ENCODE peak calls at places on chromosomes 11 and 22, in six cellular contexts. H is non-pigmented ciliary epithelial cell; A is stimulated activated CD4-positive, alpha-beta T cell treated with anti-CD3 and anti-CD28 coated beads, Interleukin-1b, Interleukin-23, amount 100 ng/mL, for 1 hour; Z is LoVo; F is ELF-1; M is astrocyte of the hippocampus. L is an unnamed sample.

GRCh38 chr22:30348837-30349236 is 7.9 kb downstream of the SF3A1 start:
- DNase-seq in H (no peak), A (no peak), Z (no peak), F (no peak), M (no peak), L (no peak)

GRCh38 chr11:104946907-104947306 is 21.5 kb downstream of the CASP4 start:
- DNase-seq in H (no peak), A (no peak), Z (peak), F (no peak), M (peak), L (peak)

GRCh38 chr11:14529933-14530332 is 9.7 kb upstream of the PSMA1 start:
- DNase-seq in H (no peak), A (no peak), Z (no peak), F (no peak), M (no peak), L (peak)

GRCh38 chr11:134069996-134070845 is 1.3 kb downstream of the JAM3 start:
- DNase-seq in H (no peak), A (no peak), Z (no peak), F (no peak), M (no peak), L (no peak)

GRCh38 chr11:60783141-60783484 is 2.0 kb upstream of the MS4A10 start:
- DNase-seq in H (no peak), A (no peak), Z (no peak), F (no peak), M (no peak), L (no peak)

GRCh38 chr22:19291218-19291579 is 320 bp downstream of the CLTCL1 start:
- DNase-seq in H (no peak), A (no peak), Z (peak), F (no peak), M (peak), L (no peak)

GRCh38 chr11:64560139-64560771 is 30.8 kb upstream of the SLC22A12 start:
- DNase-seq in H (no peak), A (no peak), Z (no peak), F (peak), M (no peak), L (no peak)

GRCh38 chr11:43508511-43508918 is 149.8 kb downstream of the TTC17 start:
- DNase-seq in H (peak), A (no peak), Z (peak), F (no peak), M (no peak), L (no peak)

GRCh38 chr11:120612363-120613263 is 101.1 kb downstream of the GRIK4 start:
- DNase-seq in H (peak), A (no peak), Z (peak), F (peak), M (no peak), L (peak)

GRCh38 chr11:3037945-3038271 is 19.3 kb downstream of the CARS1 start:
- DNase-seq in H (no peak), A (no peak), Z (no peak), F (no peak), M (no peak), L (no peak)

GRCh38 chr11:27468209-27468608 is 4.4 kb downstream of the LGR4 start:
- DNase-seq in H (no peak), A (no peak), Z (peak), F (no peak), M (peak), L (peak)

GRCh38 chr11:34331329-34331728 is 26.5 kb downstream of the ABTB2 start:
- DNase-seq in H (no peak), A (no peak), Z (peak), F (no peak), M (peak), L (peak)

GRCh38 chr22:21718492-21718891 is 17.1 kb downstream of the YPEL1 start:
- DNase-seq in H (no peak), A (no peak), Z (no peak), F (no peak), M (no peak), L (no peak)

GRCh38 chr22:27218521-27218920 is 561.1 kb downstream of the MIAT start:
- DNase-seq in H (no peak), A (no peak), Z (no peak), F (no peak), M (no peak), L (no peak)

GRCh38 chr11:59204736-59205135 is 8.0 kb downstream of the MPEG1 start:
- DNase-seq in H (no peak), A (no peak), Z (no peak), F (no peak), M (no peak), L (no peak)

GRCh38 chr11:94536386-94536785 is 7.3 kb upstream of the FUT4 start:
- DNase-seq in H (no peak), A (no peak), Z (peak), F (no peak), M (no peak), L (no peak)

GRCh38 chr11:72446929-72447753 is 12.8 kb upstream of the CLPB start:
- DNase-seq in H (no peak), A (no peak), Z (peak), F (no peak), M (peak), L (peak)

GRCh38 chr11:74221816-74222215 is 50.7 kb downstream of the PPME1 start:
- DNase-seq in H (no peak), A (no peak), Z (no peak), F (no peak), M (no peak), L (no peak)

GRCh38 chr22:26579331-26579886 is 10.5 kb downstream of the TPST2 start:
- DNase-seq in H (no peak), A (no peak), Z (no peak), F (no peak), M (no peak), L (no peak)

GRCh38 chr11:104432526-104432925 is 268.6 kb upstream of the PDGFD start:
- DNase-seq in H (no peak), A (no peak), Z (no peak), F (no peak), M (no peak), L (no peak)

GRCh38 chr22:40709752-40710413 is 30.6 kb downstream of the MCHR1 start:
- DNase-seq in H (no peak), A (no peak), Z (no peak), F (peak), M (no peak), L (no peak)

GRCh38 chr11:86234831-86235461 is 9.6 kb upstream of the EED start:
- DNase-seq in H (no peak), A (no peak), Z (no peak), F (no peak), M (no peak), L (no peak)

GRCh38 chr22:40651563-40652501 is 15.3 kb upstream of the MRTFA start:
- DNase-seq in H (peak), A (peak), Z (peak), F (peak), M (peak), L (peak)

GRCh38 chr11:5007561-5007960 is 12.9 kb downstream of the OR51L1 start:
- DNase-seq in H (no peak), A (no peak), Z (no peak), F (no peak), M (no peak), L (no peak)

GRCh38 chr11:110527146-110527545 is 97.4 kb downstream of the FDX1 start:
- DNase-seq in H (no peak), A (no peak), Z (no peak), F (no peak), M (peak), L (no peak)

GRCh38 chr11:89495951-89496350 is 4.8 kb upstream of the NOX4 start:
- DNase-seq in H (peak), A (no peak), Z (no peak), F (peak), M (peak), L (no peak)

GRCh38 chr22:49930128-49930527 is 11.7 kb downstream of the CRELD2 start:
- DNase-seq in H (no peak), A (no peak), Z (no peak), F (no peak), M (no peak), L (no peak)

GRCh38 chr11:72613977-72614376 is 60.2 kb downstream of the PDE2A start:
- DNase-seq in H (no peak), A (no peak), Z (no peak), F (no peak), M (no peak), L (no peak)

GRCh38 chr11:15136166-15136565 is 21.4 kb downstream of the INSC start:
- DNase-seq in H (no peak), A (no peak), Z (no peak), F (no peak), M (no peak), L (no peak)

GRCh38 chr11:61618991-61619390 is 38.1 kb upstream of the SYT7 start:
- DNase-seq in H (no peak), A (no peak), Z (no peak), F (peak), M (no peak), L (no peak)

GRCh38 chr11:101034076-101034475 is 95.5 kb downstream of the PGR start:
- DNase-seq in H (no peak), A (no peak), Z (no peak), F (no peak), M (peak), L (no peak)

GRCh38 chr11:35237860-35238715 is 99.1 kb downstream of the CD44 start:
- DNase-seq in H (no peak), A (no peak), Z (peak), F (peak), M (peak), L (no peak)

GRCh38 chr22:36926721-36927435 is 13.4 kb downstream of the CSF2RB start:
- DNase-seq in H (no peak), A (no peak), Z (no peak), F (no peak), M (no peak), L (no peak)

L was measured in Caki2.